ENCODE peak calls at places on chromosomes 1 and 21, in seven cellular contexts. A, W, C, M, Y, V and U are unnamed samples.
A peak's percentile ranks its signal among the peaks of the same experiment; 100 is the strongest.

GRCh38 chr1:81179239-81179638 is 621.5 kb upstream of the ADGRL2 start:
- DNase-seq in A (no peak), W (no peak), C (no peak), M (peak; percentile 92), Y (no peak), V (no peak), U (no peak)

GRCh38 chr1:59967141-59967697 is 40.6 kb upstream of the CYP2J2 start:
- DNase-seq in A (no peak), W (no peak), C (no peak), M (no peak), Y (no peak), V (no peak), U (no peak)

GRCh38 chr1:244297087-244297486 is 154.6 kb downstream of the ADSS2 start:
- DNase-seq in A (no peak), W (no peak), C (no peak), M (no peak), Y (no peak), V (no peak), U (no peak)

GRCh38 chr1:58345215-58346075 is 201.1 kb downstream of the OMA1 start:
- DNase-seq in A (no peak), W (no peak), C (no peak), M (no peak), Y (no peak), V (no peak), U (no peak)

GRCh38 chr21:26849428-26850115 is 4.4 kb upstream of the ADAMTS1 start:
- DNase-seq in A (no peak), W (no peak), C (no peak), M (peak; percentile 37), Y (no peak), V (no peak), U (no peak)

GRCh38 chr1:164092603-164093353 is 466.2 kb upstream of the PBX1 start:
- DNase-seq in A (no peak), W (no peak), C (no peak), M (no peak), Y (no peak), V (no peak), U (peak; percentile 13)

GRCh38 chr1:59353453-59353852 is 56.6 kb downstream of the FGGY start:
- DNase-seq in A (no peak), W (no peak), C (no peak), M (no peak), Y (no peak), V (no peak), U (no peak)

GRCh38 chr1:65330822-65331221 is 21.5 kb downstream of the DNAJC6 start:
- DNase-seq in A (no peak), W (no peak), C (no peak), M (no peak), Y (no peak), V (no peak), U (no peak)

GRCh38 chr1:55038974-55039341 is 390 bp upstream of the PCSK9 start:
- DNase-seq in A (no peak), W (no peak), C (no peak), M (no peak), Y (no peak), V (no peak), U (no peak)

GRCh38 chr1:236835491-236835890 is 40.4 kb downstream of the MTR start:
- DNase-seq in A (no peak), W (no peak), C (no peak), M (no peak), Y (no peak), V (peak; percentile 48), U (no peak)

GRCh38 chr1:7255303-7256058 is 470.2 kb downstream of the CAMTA1 start:
- DNase-seq in A (no peak), W (no peak), C (no peak), M (no peak), Y (no peak), V (no peak), U (no peak)

GRCh38 chr1:25703671-25704637 is 87.4 kb downstream of the MAN1C1 start:
- DNase-seq in A (no peak), W (no peak), C (no peak), M (no peak), Y (peak; percentile 36), V (no peak), U (peak; percentile 77)

GRCh38 chr1:31981976-31982375 is 31.7 kb upstream of the KHDRBS1 start:
- DNase-seq in A (no peak), W (no peak), C (peak; percentile 19), M (no peak), Y (no peak), V (no peak), U (no peak)

GRCh38 chr1:241698177-241698576 is 46.1 kb downstream of the WDR64 start:
- DNase-seq in A (no peak), W (no peak), C (no peak), M (no peak), Y (no peak), V (no peak), U (no peak)
- H3K27me3 ChIP-seq in A (no peaks in the 10 kb centered on the region), W (no peaks in the 10 kb centered on the region), C (no peaks in the 10 kb centered on the region), M (no peaks in the 10 kb centered on the region), Y (peaks cover 14% of the 10 kb centered on the region), V (no peaks in the 10 kb centered on the region), U (no peaks in the 10 kb centered on the region)

DNA sequence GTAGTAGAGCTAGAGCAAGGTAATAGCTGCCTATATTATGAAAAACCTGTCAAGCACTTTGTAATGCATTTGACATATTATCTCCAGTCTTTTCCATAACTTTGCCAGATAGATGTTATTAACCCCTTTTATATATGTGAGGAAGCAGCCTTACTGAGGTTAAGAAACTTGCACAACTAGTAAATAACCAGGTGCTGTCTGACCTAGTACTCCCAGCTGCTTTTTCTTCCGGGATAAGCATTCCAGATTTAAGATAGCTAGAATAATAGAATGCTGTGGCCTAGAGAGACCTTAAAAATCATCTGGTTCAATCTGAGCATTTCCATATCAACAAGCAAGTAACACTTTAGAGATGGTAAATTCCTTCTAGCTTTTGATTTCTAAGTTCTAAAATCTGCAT is 1.6 kb downstream of the SH3GLB1 start:
- DNase-seq in A (no peak), W (no peak), C (no peak), M (peak; percentile 5), Y (no peak), V (no peak), U (no peak)
- H3K4me3 ChIP-seq in A (peak overlapping the region; percentile 96), W (peak overlapping the region; percentile 99), C (peak overlapping the region; percentile 82), M (peak overlapping the region; percentile 95), Y (peak overlapping the region; percentile 91), V (peak overlapping the region; percentile 82), U (peak overlapping the region; percentile 74)

GRCh38 chr1:207027221-207027777 is 5.3 kb downstream of the C1orf116 start:
- DNase-seq in A (no peak), W (peak; percentile 64), C (no peak), M (peak; percentile 99), Y (no peak), V (no peak), U (no peak)

GRCh38 chr1:207025144-207025880 is 7.2 kb downstream of the C1orf116 start:
- DNase-seq in A (no peak), W (no peak), C (no peak), M (no peak), Y (peak; percentile 24), V (no peak), U (no peak)

GRCh38 chr1:207027921-207028320 is 4.6 kb downstream of the C1orf116 start:
- DNase-seq in A (no peak), W (no peak), C (no peak), M (no peak), Y (no peak), V (no peak), U (no peak)

GRCh38 chr1:207024202-207025143 is 8.1 kb downstream of the C1orf116 start:
- DNase-seq in A (no peak), W (no peak), C (no peak), M (no peak), Y (no peak), V (no peak), U (peak; percentile 55)

GRCh38 chr1:207026177-207026576 is 6.4 kb downstream of the C1orf116 start:
- DNase-seq in A (no peak), W (peak; percentile 63), C (no peak), M (peak; percentile 62), Y (no peak), V (no peak), U (no peak)
- H3K4me1 ChIP-seq in A (peaks cover 7% of the 10 kb centered on the region), W (peaks cover 16% of the 10 kb centered on the region), C (no peaks in the 10 kb centered on the region), M (peaks cover 80% of the 10 kb centered on the region), Y (peaks cover 60% of the 10 kb centered on the region), V (peaks cover 85% of the 10 kb centered on the region), U (peaks cover 7% of the 10 kb centered on the region)

GRCh38 chr21:33149166-33149565 is 79.2 kb downstream of the OLIG1 start:
- DNase-seq in A (no peak), W (no peak), C (no peak), M (no peak), Y (no peak), V (no peak), U (no peak)
- H3K27me3 ChIP-seq in A (no peaks in the 10 kb centered on the region), W (peaks cover 47% of the 10 kb centered on the region), C (no peaks in the 10 kb centered on the region), M (peaks cover 5% of the 10 kb centered on the region), Y (peaks cover 97% of the 10 kb centered on the region), V (no peaks in the 10 kb centered on the region), U (no peaks in the 10 kb centered on the region)

DNA sequence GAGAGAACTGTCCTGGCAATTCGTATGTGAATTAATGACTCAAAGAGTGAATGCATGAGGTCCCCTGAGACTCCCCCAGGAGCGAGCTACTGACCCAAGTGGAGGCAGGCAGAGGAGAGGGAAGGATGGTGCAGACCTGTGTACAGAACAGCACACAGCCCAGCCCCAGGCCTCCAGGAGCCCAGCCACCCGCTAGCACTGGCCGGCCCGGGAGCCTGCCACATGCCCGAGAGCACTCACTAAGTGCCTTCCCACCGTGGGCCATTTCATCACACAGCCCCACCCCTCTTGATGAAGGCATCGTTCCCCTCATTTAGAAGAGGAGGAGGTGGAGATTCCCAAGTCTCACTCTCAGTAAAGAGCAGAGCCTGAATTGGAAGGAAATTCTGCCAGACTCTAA is 61.9 kb upstream of the IGSF21 start:
- DNase-seq in A (no peak), W (no peak), C (no peak), M (no peak), Y (no peak), V (no peak), U (no peak)
- H3K4me3 ChIP-seq in A (no peak overlapping the region), W (no peak overlapping the region), C (no peak overlapping the region), M (no peak overlapping the region), Y (no peak overlapping the region), V (no peak overlapping the region), U (no peak overlapping the region)

GRCh38 chr21:44948426-44949120 is 8.7 kb downstream of the SLX9 start:
- DNase-seq in A (no peak), W (no peak), C (no peak), M (no peak), Y (peak; percentile 16), V (no peak), U (peak; percentile 69)

GRCh38 chr21:44949161-44950015 is 9.6 kb downstream of the SLX9 start:
- DNase-seq in A (peak; percentile 85), W (peak; percentile 86), C (peak; percentile 84), M (peak; percentile 70), Y (peak; percentile 89), V (peak; percentile 87), U (peak; percentile 97)

GRCh38 chr21:44947111-44947929 is 7.5 kb downstream of the SLX9 start:
- DNase-seq in A (no peak), W (no peak), C (no peak), M (no peak), Y (peak; percentile 75), V (peak; percentile 26), U (no peak)

GRCh38 chr21:44946254-44947041 is 6.6 kb downstream of the SLX9 start:
- DNase-seq in A (no peak), W (no peak), C (no peak), M (no peak), Y (peak; percentile 18), V (peak; percentile 30), U (peak; percentile 34)

DNA sequence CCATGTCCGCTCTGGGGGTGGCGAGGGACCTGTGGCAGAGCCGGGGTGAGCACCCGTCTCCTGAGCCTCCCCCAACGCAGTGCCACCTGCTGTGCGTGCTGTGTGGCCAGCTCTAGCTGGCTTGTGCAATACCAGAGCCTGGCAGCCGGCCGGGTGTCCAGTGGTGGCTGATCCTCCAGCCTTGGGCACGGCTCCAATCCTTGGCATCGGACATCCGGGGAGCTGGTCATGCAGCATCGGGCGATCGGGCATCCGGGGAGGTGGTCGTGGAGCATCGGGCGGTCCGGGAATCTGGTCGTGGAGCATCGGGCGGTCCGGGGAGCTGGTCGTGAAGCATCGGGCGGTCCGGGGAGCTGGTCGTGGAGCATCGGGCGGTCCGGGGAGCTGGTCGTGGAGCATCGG is 8.1 kb downstream of the SLX9 start:
- DNase-seq in A (no peak), W (no peak), C (no peak), M (no peak), Y (peak; percentile 67), V (peak; percentile 31), U (peak; percentile 89)
- H3K4me1 ChIP-seq in A (no peaks in the 10 kb centered on the region), W (peaks cover 10% of the 10 kb centered on the region), C (peaks cover 11% of the 10 kb centered on the region), M (peaks cover 10% of the 10 kb centered on the region), Y (peaks cover 89% of the 10 kb centered on the region), V (peaks cover 5% of the 10 kb centered on the region), U (no peaks in the 10 kb centered on the region)